ENCODE peak calls at places on chromosomes 1 and 21, in four cellular contexts. One of them, this sample, is unnamed.

GRCh38 chr1:8456306-8456912 is 138.5 kb downstream of the SLC45A1 start:
- DNase-seq in IMR-90: peak
- DNase-seq in astrocyte: peak
- DNase-seq in ovary: no peak
- DNase-seq in this sample: peak

GRCh38 chr1:30916296-30916695 is 7.7 kb upstream of the SDC3 start:
- DNase-seq in IMR-90: no peak
- DNase-seq in astrocyte: no peak
- DNase-seq in ovary: no peak
- DNase-seq in this sample: no peak

GRCh38 chr1:2555634-2556276 is 416 bp upstream of the TNFRSF14 start:
- DNase-seq in IMR-90: no peak
- DNase-seq in astrocyte: no peak
- DNase-seq in ovary: peak
- DNase-seq in this sample: peak

GRCh38 chr1:52928083-52928404 is 968 bp downstream of the SCP2 start:
- DNase-seq in IMR-90: no peak
- DNase-seq in astrocyte: no peak
- DNase-seq in ovary: no peak
- DNase-seq in this sample: no peak

GRCh38 chr1:107139833-107140702 is 771 bp upstream of the NTNG1 start:
- DNase-seq in IMR-90: peak
- DNase-seq in astrocyte: peak
- DNase-seq in ovary: no peak
- DNase-seq in this sample: peak

GRCh38 chr1:53548031-53548491 is 88.9 kb downstream of the DMRTB1 start:
- DNase-seq in IMR-90: no peak
- DNase-seq in astrocyte: no peak
- DNase-seq in ovary: peak
- DNase-seq in this sample: no peak

GRCh38 chr1:10850026-10850425 is 53.6 kb upstream of the CASZ1 start:
- DNase-seq in IMR-90: no peak
- DNase-seq in astrocyte: no peak
- DNase-seq in ovary: no peak
- DNase-seq in this sample: no peak

GRCh38 chr1:186482661-186483255 is 21.8 kb upstream of the PDC start:
- DNase-seq in IMR-90: peak
- DNase-seq in astrocyte: peak
- DNase-seq in ovary: peak
- DNase-seq in this sample: peak

GRCh38 chr1:231493421-231494185 is 34.9 kb upstream of the TSNAX start:
- DNase-seq in IMR-90: peak
- DNase-seq in astrocyte: no peak
- DNase-seq in ovary: no peak
- DNase-seq in this sample: no peak

GRCh38 chr1:164337885-164338284 is 221.1 kb upstream of the PBX1 start:
- DNase-seq in IMR-90: no peak
- DNase-seq in astrocyte: no peak
- DNase-seq in ovary: no peak
- DNase-seq in this sample: no peak

GRCh38 chr1:9289090-9289534 is 3.6 kb upstream of the SPSB1 start:
- DNase-seq in IMR-90: peak
- DNase-seq in astrocyte: no peak
- DNase-seq in ovary: no peak
- DNase-seq in this sample: peak

GRCh38 chr1:97137862-97138514 is 416.4 kb downstream of the PTBP2 start:
- DNase-seq in IMR-90: peak
- DNase-seq in astrocyte: peak
- DNase-seq in ovary: no peak
- DNase-seq in this sample: peak

GRCh38 chr21:45972716-45973474 is 8.7 kb upstream of the COL6A1 start:
- DNase-seq in IMR-90: peak
- DNase-seq in astrocyte: peak
- DNase-seq in ovary: peak
- DNase-seq in this sample: no peak

GRCh38 chr1:4794020-4794780 is 139.8 kb downstream of the AJAP1 start:
- DNase-seq in IMR-90: no peak
- DNase-seq in astrocyte: no peak
- DNase-seq in ovary: no peak
- DNase-seq in this sample: no peak

GRCh38 chr1:6490181-6491075 is 1.0 kb downstream of the PLEKHG5 start:
- DNase-seq in IMR-90: peak
- DNase-seq in astrocyte: peak
- DNase-seq in ovary: peak
- DNase-seq in this sample: peak

GRCh38 chr1:99305626-99306025 is 41.3 kb downstream of the PLPPR4 start:
- DNase-seq in IMR-90: peak
- DNase-seq in astrocyte: peak
- DNase-seq in ovary: no peak
- DNase-seq in this sample: no peak

GRCh38 chr1:74485622-74486021 is 26.8 kb downstream of the LRRC53 start:
- DNase-seq in IMR-90: no peak
- DNase-seq in astrocyte: no peak
- DNase-seq in ovary: no peak
- DNase-seq in this sample: no peak

GRCh38 chr1:15299811-15300210 is 52.8 kb downstream of the FHAD1 start:
- DNase-seq in IMR-90: no peak
- DNase-seq in astrocyte: no peak
- DNase-seq in ovary: no peak
- DNase-seq in this sample: no peak

GRCh38 chr1:50564417-50564816 is 141.2 kb upstream of the DMRTA2 start:
- DNase-seq in IMR-90: no peak
- DNase-seq in astrocyte: no peak
- DNase-seq in ovary: no peak
- DNase-seq in this sample: no peak

GRCh38 chr1:59765036-59765730 is 49.6 kb upstream of the HOOK1 start:
- DNase-seq in IMR-90: no peak
- DNase-seq in astrocyte: no peak
- DNase-seq in ovary: no peak
- DNase-seq in this sample: no peak

GRCh38 chr1:43983253-43983904 is 4.4 kb downstream of the B4GALT2 start:
- DNase-seq in IMR-90: no peak
- DNase-seq in astrocyte: no peak
- DNase-seq in ovary: no peak
- DNase-seq in this sample: no peak

GRCh38 chr1:204127597-204128242 is 24.1 kb downstream of the ETNK2 start:
- DNase-seq in IMR-90: peak
- DNase-seq in astrocyte: peak
- DNase-seq in ovary: peak
- DNase-seq in this sample: peak

GRCh38 chr1:170267317-170267716 is 121.6 kb downstream of the NTMT2 start:
- DNase-seq in IMR-90: peak
- DNase-seq in astrocyte: no peak
- DNase-seq in ovary: no peak
- DNase-seq in this sample: peak

GRCh38 chr1:16205891-16206546 is 6.4 kb downstream of the ARHGEF19 start:
- DNase-seq in IMR-90: no peak
- DNase-seq in astrocyte: no peak
- DNase-seq in ovary: no peak
- DNase-seq in this sample: no peak

GRCh38 chr1:36144413-36144812 is 4.9 kb downstream of the TRAPPC3 start:
- DNase-seq in IMR-90: no peak
- DNase-seq in astrocyte: no peak
- DNase-seq in ovary: no peak
- DNase-seq in this sample: no peak

GRCh38 chr1:31581821-31582810 is 5.8 kb downstream of the TINAGL1 start:
- DNase-seq in IMR-90: no peak
- DNase-seq in astrocyte: no peak
- DNase-seq in ovary: no peak
- DNase-seq in this sample: no peak

GRCh38 chr1:167439301-167439988 is 78.9 kb downstream of the CD247 start:
- DNase-seq in IMR-90: peak
- DNase-seq in astrocyte: peak
- DNase-seq in ovary: no peak
- DNase-seq in this sample: no peak

GRCh38 chr1:151294748-151295462 is 12.8 kb downstream of the ZNF687 start:
- DNase-seq in IMR-90: no peak
- DNase-seq in astrocyte: no peak
- DNase-seq in ovary: no peak
- DNase-seq in this sample: no peak

GRCh38 chr1:188715566-188715965 is 1762.1 kb downstream of the BRINP3 start:
- DNase-seq in IMR-90: no peak
- DNase-seq in astrocyte: no peak
- DNase-seq in ovary: no peak
- DNase-seq in this sample: no peak
- TF ChIP-seq CTCF in IMR-90: no peak
- TF ChIP-seq CTCF in astrocyte: peak
- TF ChIP-seq CTCF in ovary: no peak
- TF ChIP-seq CTCF in this sample: no peak

GRCh38 chr1:54945393-54945936 is 35.0 kb upstream of the TMEM61 start:
- DNase-seq in IMR-90: no peak
- DNase-seq in astrocyte: no peak
- DNase-seq in ovary: no peak
- DNase-seq in this sample: no peak
- TF ChIP-seq CTCF in IMR-90: no peak
- TF ChIP-seq CTCF in astrocyte: no peak
- TF ChIP-seq CTCF in ovary: no peak
- TF ChIP-seq CTCF in this sample: peak

GRCh38 chr1:87327362-87328120 is 1.1 kb upstream of the LMO4 start:
- DNase-seq in IMR-90: no peak
- DNase-seq in astrocyte: no peak
- DNase-seq in ovary: no peak
- DNase-seq in this sample: no peak

GRCh38 chr1:87329051-87329755 is 523 bp downstream of the LMO4 start:
- DNase-seq in IMR-90: peak
- DNase-seq in astrocyte: peak
- DNase-seq in ovary: peak
- DNase-seq in this sample: no peak

GRCh38 chr1:87329756-87330200 is 1.1 kb downstream of the LMO4 start:
- DNase-seq in IMR-90: peak
- DNase-seq in astrocyte: peak
- DNase-seq in ovary: no peak
- DNase-seq in this sample: no peak

GRCh38 chr1:87330201-87330953 is 1.7 kb downstream of the LMO4 start:
- DNase-seq in IMR-90: peak
- DNase-seq in astrocyte: peak
- DNase-seq in ovary: no peak
- DNase-seq in this sample: no peak

DNA sequence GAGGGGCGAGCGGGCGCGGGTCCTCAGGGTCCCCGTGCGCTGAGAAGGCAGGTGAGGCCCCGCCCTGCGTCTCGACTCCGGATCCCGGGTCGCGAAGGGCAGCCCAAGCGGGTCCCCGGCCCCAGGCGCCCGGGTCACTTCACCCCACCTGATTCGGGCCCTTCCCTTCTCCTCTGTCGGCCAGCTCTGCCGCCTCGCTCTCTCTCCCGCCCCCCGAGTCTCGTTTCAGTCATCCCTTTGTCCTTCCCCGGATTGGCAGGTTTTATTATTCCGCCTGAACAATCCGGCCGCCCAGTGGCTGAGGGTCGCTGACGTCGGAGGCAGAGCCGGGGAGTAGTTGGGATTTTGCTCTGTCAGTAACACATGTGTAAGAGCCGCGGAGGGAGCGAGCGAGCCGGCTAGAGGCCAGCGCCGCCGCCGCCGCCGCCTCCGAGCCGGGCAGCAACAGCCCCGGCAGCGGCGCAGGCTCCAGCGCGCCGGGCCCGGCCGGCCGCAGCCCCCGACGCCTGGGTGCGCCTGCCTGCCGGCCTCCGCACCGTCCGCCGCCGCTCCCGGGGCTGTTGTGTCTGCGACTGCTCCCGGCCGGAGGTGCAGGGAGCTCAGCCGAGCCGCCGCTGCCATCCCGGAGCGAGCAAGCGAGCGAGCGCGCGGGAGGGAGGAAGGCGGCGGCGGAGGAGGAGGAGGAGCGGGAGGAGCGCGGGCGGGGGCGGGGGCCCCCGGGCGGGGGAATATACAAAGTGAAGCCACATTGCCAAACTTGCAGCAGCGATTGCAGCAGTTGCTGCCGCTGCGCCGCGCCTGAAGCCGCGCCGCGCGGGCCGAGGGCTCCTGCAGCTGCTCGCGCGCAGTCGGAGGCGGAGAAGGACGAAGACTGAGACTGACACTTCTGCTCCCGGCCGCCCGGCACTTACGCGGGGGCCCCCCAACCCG is at the start of gene LMO4:
- DNase-seq in IMR-90: peak
- DNase-seq in astrocyte: peak
- DNase-seq in ovary: peak
- DNase-seq in this sample: peak
- TF ChIP-seq CTCF in IMR-90: no peak
- TF ChIP-seq CTCF in astrocyte: no peak
- TF ChIP-seq CTCF in ovary: peak
- TF ChIP-seq CTCF in this sample: no peak

DNA sequence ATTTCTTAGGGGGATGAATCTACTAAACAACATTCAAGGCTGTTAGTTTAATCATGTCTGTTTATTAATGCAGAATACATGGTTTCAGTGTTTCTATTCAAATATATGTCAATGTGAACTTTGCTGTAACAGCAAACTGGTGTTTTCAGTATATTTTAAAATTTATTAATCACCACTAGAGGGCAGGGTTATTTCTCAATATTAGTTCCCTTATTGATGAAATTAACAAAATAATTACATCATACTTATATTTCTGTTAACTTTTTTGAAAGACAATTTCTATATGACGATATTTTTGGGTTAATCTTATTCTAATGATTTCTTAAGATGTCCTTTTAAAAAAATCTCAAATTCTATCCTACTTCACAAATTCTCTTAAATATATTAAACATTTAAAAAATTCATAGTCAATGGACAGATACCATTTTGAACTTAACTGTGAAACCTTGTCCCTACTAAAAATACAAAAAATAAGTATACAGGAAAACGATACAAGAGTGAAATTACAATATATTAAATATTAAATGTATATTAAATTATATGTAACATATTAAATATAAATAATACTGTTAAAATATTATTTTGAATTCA is 1034.1 kb upstream of the PRMT6 start:
- DNase-seq in IMR-90: no peak
- DNase-seq in astrocyte: no peak
- DNase-seq in ovary: no peak
- DNase-seq in this sample: no peak
- TF ChIP-seq CTCF in IMR-90: peak
- TF ChIP-seq CTCF in astrocyte: peak
- TF ChIP-seq CTCF in ovary: no peak
- TF ChIP-seq CTCF in this sample: peak

GRCh38 chr21:37542512-37542911 is 175.9 kb downstream of the DYRK1A start:
- DNase-seq in IMR-90: no peak
- DNase-seq in astrocyte: no peak
- DNase-seq in ovary: no peak
- DNase-seq in this sample: no peak

GRCh38 chr21:37548521-37548981 is 182.0 kb downstream of the DYRK1A start:
- DNase-seq in IMR-90: no peak
- DNase-seq in astrocyte: no peak
- DNase-seq in ovary: no peak
- DNase-seq in this sample: no peak

GRCh38 chr21:37547615-37547975 is 181.0 kb downstream of the DYRK1A start:
- DNase-seq in IMR-90: no peak
- DNase-seq in astrocyte: no peak
- DNase-seq in ovary: no peak
- DNase-seq in this sample: no peak

GRCh38 chr21:37546949-37547614 is 180.5 kb downstream of the DYRK1A start:
- DNase-seq in IMR-90: no peak
- DNase-seq in astrocyte: peak
- DNase-seq in ovary: no peak
- DNase-seq in this sample: no peak

GRCh38 chr21:37546299-37546908 is 179.8 kb downstream of the DYRK1A start:
- DNase-seq in IMR-90: no peak
- DNase-seq in astrocyte: no peak
- DNase-seq in ovary: no peak
- DNase-seq in this sample: no peak
- TF ChIP-seq CTCF in IMR-90: no peak
- TF ChIP-seq CTCF in astrocyte: no peak
- TF ChIP-seq CTCF in ovary: no peak
- TF ChIP-seq CTCF in this sample: peak